ENCODE peak calls at places on chromosomes 4 and X, in eight cellular contexts. Q, P, V, Y, I, T, Z and D are unnamed samples.

GRCh38 chr4:87103691-87104187 is 116.7 kb downstream of the KLHL8 start:
- DNase-seq in Q (peak), P (peak), V (no peak), Y (no peak), I (no peak), T (no peak), Z (peak), D (no peak)

GRCh38 chrX:16869393-16870094 is 618 bp downstream of the RBBP7 start:
- DNase-seq in Q (peak), P (peak), V (peak), Y (peak), I (peak), T (peak), Z (peak), D (no peak)

GRCh38 chrX:24069877-24070276 is 15.1 kb downstream of the EIF2S3 start:
- DNase-seq in Q (no peak), P (no peak), V (no peak), Y (no peak), I (no peak), T (no peak), Z (no peak), D (no peak)

GRCh38 chr4:157217708-157218107 is 2.8 kb upstream of the GRIA2 start:
- DNase-seq in Q (no peak), P (peak), V (no peak), Y (no peak), I (no peak), T (no peak), Z (peak), D (no peak)

GRCh38 chr4:48331577-48332340 is 9.6 kb upstream of the SLAIN2 start:
- DNase-seq in Q (no peak), P (peak), V (no peak), Y (no peak), I (no peak), T (no peak), Z (no peak), D (no peak)

GRCh38 chr4:56164921-56165320 is 216.2 kb downstream of the CEP135 start:
- DNase-seq in Q (no peak), P (no peak), V (no peak), Y (no peak), I (no peak), T (no peak), Z (no peak), D (no peak)

GRCh38 chrX:48754124-48754667 is 7.4 kb upstream of the GLOD5 start:
- DNase-seq in Q (no peak), P (no peak), V (no peak), Y (no peak), I (no peak), T (no peak), Z (no peak), D (no peak)

GRCh38 chr4:93199492-93199891 is 629.1 kb upstream of the ATOH1 start:
- DNase-seq in Q (no peak), P (peak), V (no peak), Y (peak), I (peak), T (no peak), Z (peak), D (peak)

GRCh38 chr4:106353786-106354185 is 14.8 kb downstream of the GIMD1 start:
- DNase-seq in Q (no peak), P (no peak), V (no peak), Y (no peak), I (no peak), T (no peak), Z (no peak), D (no peak)

GRCh38 chrX:54413753-54414152 is 26.5 kb upstream of the TSR2 start:
- DNase-seq in Q (no peak), P (peak), V (no peak), Y (no peak), I (no peak), T (no peak), Z (no peak), D (no peak)

GRCh38 chr4:153265311-153266047 is 61.2 kb downstream of the TRIM2 start:
- DNase-seq in Q (no peak), P (peak), V (no peak), Y (no peak), I (no peak), T (no peak), Z (no peak), D (no peak)

GRCh38 chr4:28278676-28279075 is 1418.0 kb downstream of the STIM2 start:
- DNase-seq in Q (no peak), P (no peak), V (no peak), Y (no peak), I (no peak), T (no peak), Z (peak), D (no peak)

GRCh38 chr4:122855491-122855890 is 28.9 kb downstream of the FGF2 start:
- DNase-seq in Q (no peak), P (no peak), V (no peak), Y (no peak), I (no peak), T (no peak), Z (peak), D (no peak)

GRCh38 chr4:80362578-80363181 is 27.1 kb downstream of the CFAP299 start:
- DNase-seq in Q (peak), P (peak), V (peak), Y (peak), I (peak), T (no peak), Z (peak), D (peak)